ENCODE peak calls at places on chromosomes 1 and 21, in nine cellular contexts. Z, U, R, L, Y, T, A, M and X are unnamed samples.

GRCh38 chr1:12811409-12811784 is 19.8 kb downstream of the PRAMEF11 start:
- DNase-seq in Z (no peak), U (no peak), R (no peak), L (no peak), Y (no peak), T (no peak), A (no peak), M (no peak), X (peak; percentile 71)

GRCh38 chr21:39016740-39017315 is 166.4 kb downstream of the PSMG1 start:
- DNase-seq in Z (no peak), U (no peak), R (no peak), L (peak; percentile 74), Y (no peak), T (no peak), A (no peak), M (no peak), X (no peak)

GRCh38 chr1:228073061-228073869 is 9.2 kb upstream of the ARF1 start:
- DNase-seq in Z (no peak), U (no peak), R (no peak), L (no peak), Y (no peak), T (no peak), A (no peak), M (no peak), X (no peak)

GRCh38 chr1:167373398-167373797 is 144.9 kb downstream of the CD247 start:
- DNase-seq in Z (no peak), U (no peak), R (no peak), L (no peak), Y (no peak), T (no peak), A (peak; percentile 43), M (no peak), X (no peak)

GRCh38 chr1:17419626-17420328 is 19.7 kb downstream of the RCC2 start:
- DNase-seq in Z (peak; percentile 21), U (no peak), R (peak; percentile 66), L (peak; percentile 47), Y (peak; percentile 34), T (peak; percentile 81), A (no peak), M (peak; percentile 55), X (no peak)

GRCh38 chr1:152013664-152014237 is 20.1 kb upstream of the S100A10 start:
- DNase-seq in Z (no peak), U (no peak), R (no peak), L (no peak), Y (no peak), T (no peak), A (peak; percentile 36), M (no peak), X (peak; percentile 20)

GRCh38 chr1:37434292-37434907 is 40.0 kb upstream of the ZC3H12A start:
- DNase-seq in Z (peak; percentile 43), U (no peak), R (peak; percentile 63), L (peak; percentile 58), Y (peak; percentile 58), T (peak; percentile 86), A (no peak), M (no peak), X (peak; percentile 31)

GRCh38 chr1:224113918-224114786 is at the start of gene FBXO28:
- DNase-seq in Z (peak; percentile 94), U (peak; percentile 74), R (peak; percentile 93), L (peak; percentile 96), Y (peak; percentile 83), T (peak; percentile 97), A (peak; percentile 92), M (peak; percentile 97), X (peak; percentile 76)

GRCh38 chr21:41559658-41560599 is 52.0 kb upstream of the TMPRSS2 start:
- DNase-seq in Z (no peak), U (no peak), R (no peak), L (no peak), Y (no peak), T (no peak), A (peak; percentile 75), M (no peak), X (peak; percentile 85)